ENCODE peak calls at places on chromosome 16, in ten cellular contexts. One of them, this sample, is unnamed.

GRCh38 chr16:11034481-11034931 is 90.1 kb downstream of the CLEC16A start:
- DNase-seq in AG04450: no peak
- DNase-seq in suprapubic skin: no peak
- DNase-seq in prostate gland: no peak
- DNase-seq in GM23248: peak; percentile 65
- DNase-seq in CD8-positive, alpha-beta memory T cell: no peak
- DNase-seq in iPS DF 6.9: no peak
- DNase-seq in thoracic aorta: no peak
- DNase-seq in Peyer's patch: no peak
- DNase-seq in ovary: no peak
- DNase-seq in this sample: no peak

GRCh38 chr16:25014500-25015147 is 545 bp downstream of the ARHGAP17 start:
- DNase-seq in suprapubic skin: peak; percentile 72
- DNase-seq in iPS DF 6.9: no peak
- DNase-seq in AG04450: no peak
- DNase-seq in Peyer's patch: peak; percentile 28
- DNase-seq in CD8-positive, alpha-beta memory T cell: peak; percentile 10
- DNase-seq in thoracic aorta: no peak
- DNase-seq in prostate gland: peak; percentile 33
- DNase-seq in GM23248: peak; percentile 75
- DNase-seq in ovary: peak; percentile 50
- DNase-seq in this sample: no peak

GRCh38 chr16:81774348-81774747 is 4.7 kb upstream of the PLCG2 start:
- DNase-seq in GM23248: no peak
- DNase-seq in Peyer's patch: peak; percentile 66
- DNase-seq in thoracic aorta: no peak
- DNase-seq in iPS DF 6.9: no peak
- DNase-seq in suprapubic skin: no peak
- DNase-seq in AG04450: no peak
- DNase-seq in ovary: no peak
- DNase-seq in prostate gland: no peak
- DNase-seq in CD8-positive, alpha-beta memory T cell: no peak
- DNase-seq in this sample: no peak

GRCh38 chr16:50301626-50302471 is 35.5 kb downstream of the ADCY7 start:
- DNase-seq in Peyer's patch: no peak
- DNase-seq in iPS DF 6.9: no peak
- DNase-seq in prostate gland: no peak
- DNase-seq in suprapubic skin: peak; percentile 71
- DNase-seq in thoracic aorta: no peak
- DNase-seq in CD8-positive, alpha-beta memory T cell: no peak
- DNase-seq in AG04450: no peak
- DNase-seq in GM23248: peak; percentile 96
- DNase-seq in ovary: no peak
- DNase-seq in this sample: no peak

GRCh38 chr16:86531641-86532525 is 21.6 kb downstream of the FOXF1 start:
- DNase-seq in GM23248: no peak
- DNase-seq in ovary: no peak
- DNase-seq in Peyer's patch: no peak
- DNase-seq in AG04450: no peak
- DNase-seq in iPS DF 6.9: no peak
- DNase-seq in prostate gland: no peak
- DNase-seq in CD8-positive, alpha-beta memory T cell: no peak
- DNase-seq in thoracic aorta: no peak
- DNase-seq in suprapubic skin: peak; percentile 50
- DNase-seq in this sample: no peak

GRCh38 chr16:22161999-22162657 is at the start of gene SDR42E2:
- DNase-seq in thoracic aorta: no peak
- DNase-seq in ovary: no peak
- DNase-seq in prostate gland: no peak
- DNase-seq in iPS DF 6.9: no peak
- DNase-seq in GM23248: no peak
- DNase-seq in AG04450: no peak
- DNase-seq in suprapubic skin: no peak
- DNase-seq in CD8-positive, alpha-beta memory T cell: peak; percentile 32
- DNase-seq in Peyer's patch: no peak
- DNase-seq in this sample: peak; percentile 54

GRCh38 chr16:84281077-84281476 is 13.6 kb upstream of the WFDC1 start:
- DNase-seq in ovary: no peak
- DNase-seq in GM23248: no peak
- DNase-seq in prostate gland: no peak
- DNase-seq in Peyer's patch: no peak
- DNase-seq in suprapubic skin: no peak
- DNase-seq in iPS DF 6.9: no peak
- DNase-seq in AG04450: no peak
- DNase-seq in thoracic aorta: no peak
- DNase-seq in CD8-positive, alpha-beta memory T cell: no peak
- DNase-seq in this sample: no peak

GRCh38 chr16:10578474-10579316 is 1.7 kb downstream of the EMP2 start:
- DNase-seq in AG04450: no peak
- DNase-seq in thoracic aorta: no peak
- DNase-seq in Peyer's patch: no peak
- DNase-seq in iPS DF 6.9: no peak
- DNase-seq in CD8-positive, alpha-beta memory T cell: no peak
- DNase-seq in suprapubic skin: no peak
- DNase-seq in ovary: peak; percentile 26
- DNase-seq in prostate gland: peak; percentile 56
- DNase-seq in GM23248: no peak
- DNase-seq in this sample: no peak

GRCh38 chr16:31072540-31073072 is 1.4 kb downstream of the ZNF668 start:
- DNase-seq in thoracic aorta: no peak
- DNase-seq in prostate gland: no peak
- DNase-seq in CD8-positive, alpha-beta memory T cell: no peak
- DNase-seq in ovary: no peak
- DNase-seq in iPS DF 6.9: no peak
- DNase-seq in Peyer's patch: peak; percentile 33
- DNase-seq in AG04450: no peak
- DNase-seq in suprapubic skin: no peak
- DNase-seq in GM23248: peak; percentile 72
- DNase-seq in this sample: no peak

GRCh38 chr16:3963203-3963602 is 82.7 kb upstream of the CREBBP start:
- DNase-seq in GM23248: peak; percentile 20
- DNase-seq in ovary: no peak
- DNase-seq in AG04450: no peak
- DNase-seq in iPS DF 6.9: no peak
- DNase-seq in prostate gland: no peak
- DNase-seq in CD8-positive, alpha-beta memory T cell: peak; percentile 34
- DNase-seq in Peyer's patch: no peak
- DNase-seq in thoracic aorta: no peak
- DNase-seq in suprapubic skin: no peak
- DNase-seq in this sample: peak; percentile 26

GRCh38 chr16:28544998-28545397 is 6.2 kb upstream of the NUPR1 start:
- DNase-seq in GM23248: no peak
- DNase-seq in Peyer's patch: no peak
- DNase-seq in thoracic aorta: no peak
- DNase-seq in prostate gland: no peak
- DNase-seq in iPS DF 6.9: no peak
- DNase-seq in AG04450: no peak
- DNase-seq in ovary: no peak
- DNase-seq in suprapubic skin: no peak
- DNase-seq in CD8-positive, alpha-beta memory T cell: no peak
- DNase-seq in this sample: no peak

GRCh38 chr16:72203401-72203800 is 31.4 kb upstream of the PMFBP1 start:
- DNase-seq in ovary: no peak
- DNase-seq in iPS DF 6.9: no peak
- DNase-seq in suprapubic skin: no peak
- DNase-seq in Peyer's patch: peak; percentile 19
- DNase-seq in prostate gland: no peak
- DNase-seq in CD8-positive, alpha-beta memory T cell: no peak
- DNase-seq in GM23248: peak; percentile 55
- DNase-seq in thoracic aorta: no peak
- DNase-seq in AG04450: no peak
- DNase-seq in this sample: no peak

GRCh38 chr16:30095166-30096078 is 591 bp downstream of the YPEL3 start:
- DNase-seq in AG04450: no peak
- DNase-seq in prostate gland: no peak
- DNase-seq in GM23248: peak; percentile 77
- DNase-seq in CD8-positive, alpha-beta memory T cell: no peak
- DNase-seq in suprapubic skin: no peak
- DNase-seq in thoracic aorta: no peak
- DNase-seq in Peyer's patch: peak; percentile 29
- DNase-seq in iPS DF 6.9: no peak
- DNase-seq in ovary: peak; percentile 44
- DNase-seq in this sample: peak; percentile 63

GRCh38 chr16:21664801-21665492 is 1.2 kb downstream of the OTOA start:
- DNase-seq in GM23248: no peak
- DNase-seq in iPS DF 6.9: no peak
- DNase-seq in prostate gland: no peak
- DNase-seq in CD8-positive, alpha-beta memory T cell: no peak
- DNase-seq in thoracic aorta: no peak
- DNase-seq in suprapubic skin: no peak
- DNase-seq in ovary: no peak
- DNase-seq in AG04450: no peak
- DNase-seq in Peyer's patch: no peak
- DNase-seq in this sample: no peak

GRCh38 chr16:28845173-28846079 is 722 bp downstream of the TUFM start:
- DNase-seq in suprapubic skin: no peak
- DNase-seq in iPS DF 6.9: no peak
- DNase-seq in prostate gland: no peak
- DNase-seq in GM23248: peak; percentile 68
- DNase-seq in Peyer's patch: no peak
- DNase-seq in ovary: no peak
- DNase-seq in AG04450: no peak
- DNase-seq in thoracic aorta: no peak
- DNase-seq in CD8-positive, alpha-beta memory T cell: no peak
- DNase-seq in this sample: no peak

DNA sequence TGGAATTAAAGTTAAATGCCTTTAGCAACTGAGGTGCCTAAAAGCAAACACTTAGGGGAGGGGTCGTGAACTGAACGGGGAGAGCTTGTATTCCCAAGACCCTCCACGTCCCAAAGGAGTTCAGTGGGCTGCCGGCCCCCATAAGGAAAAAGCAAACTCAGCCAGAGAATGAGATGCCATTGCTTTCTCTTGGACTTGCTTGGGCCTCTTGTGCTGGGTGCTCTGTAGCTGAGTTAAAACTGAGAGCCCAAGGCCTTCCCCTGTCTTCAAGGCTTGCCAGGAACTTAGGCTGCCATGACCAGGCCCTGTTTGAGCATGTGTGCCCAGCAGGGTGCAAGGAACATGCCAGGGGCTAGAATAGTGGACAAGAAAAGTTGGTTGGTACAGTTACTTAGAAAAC is 199.8 kb downstream of the IRX3 start:
- DNase-seq in Peyer's patch: no peak
- DNase-seq in iPS DF 6.9: no peak
- DNase-seq in CD8-positive, alpha-beta memory T cell: no peak
- DNase-seq in GM23248: no peak
- DNase-seq in suprapubic skin: no peak
- DNase-seq in ovary: no peak
- DNase-seq in prostate gland: no peak
- DNase-seq in AG04450: no peak
- DNase-seq in thoracic aorta: no peak
- DNase-seq in this sample: no peak
- H3K27ac ChIP-seq in Peyer's patch: no peak overlapping the region
- H3K27ac ChIP-seq in iPS DF 6.9: no peak overlapping the region
- H3K27ac ChIP-seq in CD8-positive, alpha-beta memory T cell: no peak overlapping the region
- H3K27ac ChIP-seq in GM23248: no peak overlapping the region
- H3K27ac ChIP-seq in suprapubic skin: no peak overlapping the region
- H3K27ac ChIP-seq in ovary: no peak overlapping the region
- H3K27ac ChIP-seq in prostate gland: no peak overlapping the region
- H3K27ac ChIP-seq in AG04450: no peak overlapping the region
- H3K27ac ChIP-seq in thoracic aorta: no peak overlapping the region
- H3K27ac ChIP-seq in this sample: no peak overlapping the region

GRCh38 chr16:49281843-49282642 is 405 bp upstream of the CBLN1 start:
- DNase-seq in thoracic aorta: no peak
- DNase-seq in Peyer's patch: peak; percentile 16
- DNase-seq in AG04450: no peak
- DNase-seq in CD8-positive, alpha-beta memory T cell: no peak
- DNase-seq in iPS DF 6.9: no peak
- DNase-seq in suprapubic skin: peak; percentile 72
- DNase-seq in GM23248: peak; percentile 86
- DNase-seq in ovary: peak; percentile 23
- DNase-seq in prostate gland: peak; percentile 59
- DNase-seq in this sample: no peak
- H3K4me3 ChIP-seq in thoracic aorta: peak overlapping the region; percentile 58
- H3K4me3 ChIP-seq in Peyer's patch: peak overlapping the region; percentile 60
- H3K4me3 ChIP-seq in AG04450: no peak overlapping the region
- H3K4me3 ChIP-seq in CD8-positive, alpha-beta memory T cell: no peak overlapping the region
- H3K4me3 ChIP-seq in iPS DF 6.9: peak overlapping the region; percentile 78
- H3K4me3 ChIP-seq in suprapubic skin: peak overlapping the region; percentile 45
- H3K4me3 ChIP-seq in GM23248: peak overlapping the region; percentile 43
- H3K4me3 ChIP-seq in ovary: peak overlapping the region; percentile 14
- H3K4me3 ChIP-seq in prostate gland: peak overlapping the region; percentile 17
- H3K4me3 ChIP-seq in this sample: no peak overlapping the region

GRCh38 chr16:23847251-23847650 is 11.5 kb downstream of the PRKCB start:
- DNase-seq in prostate gland: no peak
- DNase-seq in suprapubic skin: no peak
- DNase-seq in iPS DF 6.9: no peak
- DNase-seq in AG04450: no peak
- DNase-seq in Peyer's patch: no peak
- DNase-seq in ovary: no peak
- DNase-seq in thoracic aorta: no peak
- DNase-seq in CD8-positive, alpha-beta memory T cell: no peak
- DNase-seq in GM23248: no peak
- DNase-seq in this sample: no peak

GRCh38 chr16:23843143-23843542 is 7.4 kb downstream of the PRKCB start:
- DNase-seq in prostate gland: no peak
- DNase-seq in suprapubic skin: no peak
- DNase-seq in ovary: no peak
- DNase-seq in thoracic aorta: no peak
- DNase-seq in Peyer's patch: no peak
- DNase-seq in iPS DF 6.9: no peak
- DNase-seq in AG04450: no peak
- DNase-seq in GM23248: no peak
- DNase-seq in CD8-positive, alpha-beta memory T cell: no peak
- DNase-seq in this sample: no peak

GRCh38 chr16:23848958-23849357 is 13.2 kb downstream of the PRKCB start:
- DNase-seq in Peyer's patch: no peak
- DNase-seq in thoracic aorta: no peak
- DNase-seq in suprapubic skin: no peak
- DNase-seq in prostate gland: no peak
- DNase-seq in iPS DF 6.9: no peak
- DNase-seq in AG04450: no peak
- DNase-seq in ovary: no peak
- DNase-seq in GM23248: no peak
- DNase-seq in CD8-positive, alpha-beta memory T cell: no peak
- DNase-seq in this sample: no peak

GRCh38 chr16:23852794-23853562 is 17.2 kb downstream of the PRKCB start:
- DNase-seq in iPS DF 6.9: no peak
- DNase-seq in GM23248: no peak
- DNase-seq in Peyer's patch: no peak
- DNase-seq in thoracic aorta: no peak
- DNase-seq in ovary: no peak
- DNase-seq in prostate gland: no peak
- DNase-seq in AG04450: no peak
- DNase-seq in CD8-positive, alpha-beta memory T cell: no peak
- DNase-seq in suprapubic skin: no peak
- DNase-seq in this sample: no peak

GRCh38 chr16:23847938-23848337 is 12.2 kb downstream of the PRKCB start:
- DNase-seq in AG04450: no peak
- DNase-seq in prostate gland: no peak
- DNase-seq in Peyer's patch: peak; percentile 68
- DNase-seq in CD8-positive, alpha-beta memory T cell: peak; percentile 30
- DNase-seq in iPS DF 6.9: no peak
- DNase-seq in ovary: no peak
- DNase-seq in thoracic aorta: no peak
- DNase-seq in GM23248: no peak
- DNase-seq in suprapubic skin: no peak
- DNase-seq in this sample: peak; percentile 68
- H3K27ac ChIP-seq in AG04450: no peak overlapping the region
- H3K27ac ChIP-seq in prostate gland: no peak overlapping the region
- H3K27ac ChIP-seq in Peyer's patch: no peak overlapping the region
- H3K27ac ChIP-seq in CD8-positive, alpha-beta memory T cell: no peak overlapping the region
- H3K27ac ChIP-seq in iPS DF 6.9: no peak overlapping the region
- H3K27ac ChIP-seq in ovary: no peak overlapping the region
- H3K27ac ChIP-seq in thoracic aorta: no peak overlapping the region
- H3K27ac ChIP-seq in GM23248: no peak overlapping the region
- H3K27ac ChIP-seq in suprapubic skin: no peak overlapping the region
- H3K27ac ChIP-seq in this sample: peak overlapping the region; percentile 22

GRCh38 chr16:85437161-85438052 is 175.7 kb upstream of the GSE1 start:
- DNase-seq in AG04450: no peak
- DNase-seq in suprapubic skin: peak; percentile 76
- DNase-seq in iPS DF 6.9: no peak
- DNase-seq in Peyer's patch: no peak
- DNase-seq in GM23248: peak; percentile 40
- DNase-seq in prostate gland: peak; percentile 83
- DNase-seq in CD8-positive, alpha-beta memory T cell: no peak
- DNase-seq in thoracic aorta: no peak
- DNase-seq in ovary: no peak
- DNase-seq in this sample: no peak
- H3K4me3 ChIP-seq in AG04450: no peak overlapping the region
- H3K4me3 ChIP-seq in suprapubic skin: peak overlapping the region; percentile 23
- H3K4me3 ChIP-seq in iPS DF 6.9: no peak overlapping the region
- H3K4me3 ChIP-seq in Peyer's patch: peak overlapping the region; percentile 34
- H3K4me3 ChIP-seq in GM23248: no peak overlapping the region
- H3K4me3 ChIP-seq in prostate gland: no peak overlapping the region
- H3K4me3 ChIP-seq in CD8-positive, alpha-beta memory T cell: no peak overlapping the region
- H3K4me3 ChIP-seq in thoracic aorta: peak overlapping the region; percentile 44
- H3K4me3 ChIP-seq in ovary: peak overlapping the region; percentile 14
- H3K4me3 ChIP-seq in this sample: no peak overlapping the region

This sample was measured in CD8-positive, alpha-beta T cell.